ENCODE peak calls at places on chromosomes 5 and 9, in five cellular contexts. G is Right ventricle myocardium superior; E is activated CD8-positive, alpha-beta T cell treated with anti-CD3 and anti-CD28 coated beads for 36 hours; L is stimulated activated CD8-positive, alpha-beta memory T cell treated with anti-CD3 and anti-CD28 coated beads, Interleukin-4, amount 100 ng/mL, for 24 hours; I is suprapubic skin. A is an unnamed sample.

GRCh38 chr5:169218862-169219261 is 82.1 kb downstream of the SLIT3 start:
- DNase-seq in G (no peak), E (no peak), L (no peak), I (no peak), A (no peak)

GRCh38 chr9:16532681-16533450 is 337.6 kb downstream of the BNC2 start:
- DNase-seq in G (no peak), E (no peak), L (no peak), I (no peak), A (no peak)

GRCh38 chr9:17018001-17018491 is 116.8 kb upstream of the CNTLN start:
- DNase-seq in G (peak; percentile 44), E (no peak), L (no peak), I (peak; percentile 66), A (no peak)

GRCh38 chr9:89605181-89606048 is 603 bp downstream of the GADD45G start:
- DNase-seq in G (peak; percentile 81), E (peak; percentile 81), L (peak; percentile 47), I (peak; percentile 86), A (peak; percentile 54)

GRCh38 chr5:63911871-63912270 is 50.4 kb downstream of the HTR1A start:
- DNase-seq in G (no peak), E (no peak), L (no peak), I (no peak), A (no peak)

GRCh38 chr5:121489972-121490371 is 361.7 kb upstream of the FTMT start:
- DNase-seq in G (no peak), E (no peak), L (no peak), I (no peak), A (no peak)

GRCh38 chr5:166639151-166639550 is 1652.3 kb upstream of the WWC1 start:
- DNase-seq in G (no peak), E (no peak), L (no peak), I (no peak), A (no peak)

GRCh38 chr5:107997338-107997979 is 326.7 kb upstream of the EFNA5 start:
- DNase-seq in G (no peak), E (no peak), L (no peak), I (no peak), A (no peak)

GRCh38 chr5:56097055-56097454 is 102.3 kb upstream of the IL6ST start:
- DNase-seq in G (no peak), E (no peak), L (no peak), I (no peak), A (no peak)

GRCh38 chr5:181121675-181122561 is 9.1 kb downstream of the OR2V1 start:
- DNase-seq in G (no peak), E (no peak), L (no peak), I (no peak), A (no peak)

GRCh38 chr5:76953551-76954382 is 922 bp downstream of the CRHBP start:
- DNase-seq in G (no peak), E (no peak), L (no peak), I (no peak), A (no peak)

GRCh38 chr9:123049589-123050222 is 16.2 kb downstream of the GPR21 start:
- DNase-seq in G (no peak), E (no peak), L (no peak), I (no peak), A (no peak)

GRCh38 chr9:72465602-72466001 is 55.8 kb upstream of the TMC1 start:
- DNase-seq in G (no peak), E (no peak), L (no peak), I (no peak), A (no peak)

GRCh38 chr5:108101105-108101504 is 280.8 kb downstream of the FBXL17 start:
- DNase-seq in G (no peak), E (no peak), L (no peak), I (no peak), A (no peak)

GRCh38 chr9:137320555-137321384 is 18.7 kb upstream of the NRARP start:
- DNase-seq in G (peak; percentile 49), E (peak; percentile 51), L (no peak), I (no peak), A (peak; percentile 63)

GRCh38 chr5:132327278-132327959 is 33.2 kb downstream of the SLC22A4 start:
- DNase-seq in G (no peak), E (no peak), L (no peak), I (no peak), A (no peak)

GRCh38 chr9:68974431-68974830 is 39.5 kb downstream of the PRKACG start:
- DNase-seq in G (no peak), E (peak; percentile 52), L (no peak), I (no peak), A (no peak)

GRCh38 chr9:90433398-90433890 is 209.2 kb downstream of the DIRAS2 start:
- DNase-seq in G (no peak), E (no peak), L (no peak), I (no peak), A (peak; percentile 59)

GRCh38 chr9:125401317-125401716 is 139.7 kb downstream of the GAPVD1 start:
- DNase-seq in G (no peak), E (no peak), L (no peak), I (no peak), A (no peak)

GRCh38 chr9:127029548-127029947 is 92.9 kb downstream of the ANGPTL2 start:
- DNase-seq in G (no peak), E (no peak), L (no peak), I (no peak), A (no peak)

GRCh38 chr9:36041491-36041890 is 4.8 kb downstream of the RECK start:
- DNase-seq in G (no peak), E (no peak), L (no peak), I (no peak), A (no peak)

GRCh38 chr5:150021491-150022162 is 21.1 kb downstream of the HMGXB3 start:
- DNase-seq in G (no peak), E (no peak), L (no peak), I (no peak), A (no peak)

GRCh38 chr9:18542837-18543405 is 69.0 kb downstream of the ADAMTSL1 start:
- DNase-seq in G (no peak), E (no peak), L (no peak), I (no peak), A (no peak)

GRCh38 chr9:91207889-91208651 is 153.6 kb downstream of the AUH start:
- DNase-seq in G (no peak), E (peak; percentile 55), L (no peak), I (no peak), A (no peak)

GRCh38 chr5:57324159-57324558 is 150.3 kb downstream of the GPBP1 start:
- DNase-seq in G (no peak), E (no peak), L (no peak), I (no peak), A (no peak)

GRCh38 chr9:36946653-36947052 is 87.4 kb downstream of the PAX5 start:
- DNase-seq in G (no peak), E (no peak), L (no peak), I (no peak), A (no peak)

GRCh38 chr5:127723571-127723970 is 20.4 kb downstream of the CCDC192 start:
- DNase-seq in G (peak; percentile 52), E (no peak), L (no peak), I (no peak), A (no peak)

A was measured in NCI-H146.